ENCODE peak calls at places on chromosome 7, in eight cellular contexts. One of them, this sample, is unnamed.

GRCh38 chr7:47478926-47479791 is 102.8 kb downstream of the TNS3 start:
- DNase-seq in GM20000: no peak
- DNase-seq in stimulated activated CD4-positive, alpha-beta T cell treated with anti-CD3 and anti-CD28 coated beads, Interleukin-4, amount 100 ng/mL, for 1 hour: no peak
- DNase-seq in IMR-90: no peak
- DNase-seq in psoas muscle: no peak
- DNase-seq in CD8-positive, alpha-beta T cell: no peak
- DNase-seq in KBM-7: no peak
- DNase-seq in stimulated activated CD8-positive, alpha-beta memory T cell treated with anti-CD3 and anti-CD28 coated beads, Interleukin-12 subunit alpha, Interleukin-12 subunit beta, amount 100 ng/mL, for 4 hours: no peak
- DNase-seq in this sample: no peak

GRCh38 chr7:24384362-24385030 is 100.5 kb downstream of the NPY start:
- DNase-seq in GM20000: no peak
- DNase-seq in stimulated activated CD4-positive, alpha-beta T cell treated with anti-CD3 and anti-CD28 coated beads, Interleukin-4, amount 100 ng/mL, for 1 hour: no peak
- DNase-seq in IMR-90: no peak
- DNase-seq in psoas muscle: no peak
- DNase-seq in CD8-positive, alpha-beta T cell: no peak
- DNase-seq in KBM-7: no peak
- DNase-seq in stimulated activated CD8-positive, alpha-beta memory T cell treated with anti-CD3 and anti-CD28 coated beads, Interleukin-12 subunit alpha, Interleukin-12 subunit beta, amount 100 ng/mL, for 4 hours: no peak
- DNase-seq in this sample: no peak

GRCh38 chr7:98869001-98869373 is 827 bp downstream of the TMEM130 start:
- DNase-seq in GM20000: no peak
- DNase-seq in stimulated activated CD4-positive, alpha-beta T cell treated with anti-CD3 and anti-CD28 coated beads, Interleukin-4, amount 100 ng/mL, for 1 hour: no peak
- DNase-seq in IMR-90: no peak
- DNase-seq in psoas muscle: peak; percentile 23
- DNase-seq in CD8-positive, alpha-beta T cell: no peak
- DNase-seq in KBM-7: no peak
- DNase-seq in stimulated activated CD8-positive, alpha-beta memory T cell treated with anti-CD3 and anti-CD28 coated beads, Interleukin-12 subunit alpha, Interleukin-12 subunit beta, amount 100 ng/mL, for 4 hours: no peak
- DNase-seq in this sample: no peak

GRCh38 chr7:101216001-101216859 is 1.2 kb downstream of the PLOD3 start:
- DNase-seq in GM20000: no peak
- DNase-seq in stimulated activated CD4-positive, alpha-beta T cell treated with anti-CD3 and anti-CD28 coated beads, Interleukin-4, amount 100 ng/mL, for 1 hour: no peak
- DNase-seq in IMR-90: peak; percentile 14
- DNase-seq in psoas muscle: no peak
- DNase-seq in CD8-positive, alpha-beta T cell: no peak
- DNase-seq in KBM-7: no peak
- DNase-seq in stimulated activated CD8-positive, alpha-beta memory T cell treated with anti-CD3 and anti-CD28 coated beads, Interleukin-12 subunit alpha, Interleukin-12 subunit beta, amount 100 ng/mL, for 4 hours: no peak
- DNase-seq in this sample: no peak

GRCh38 chr7:106369349-106369748 is 84.6 kb upstream of the NAMPT start:
- DNase-seq in GM20000: no peak
- DNase-seq in stimulated activated CD4-positive, alpha-beta T cell treated with anti-CD3 and anti-CD28 coated beads, Interleukin-4, amount 100 ng/mL, for 1 hour: no peak
- DNase-seq in IMR-90: peak; percentile 72
- DNase-seq in psoas muscle: no peak
- DNase-seq in CD8-positive, alpha-beta T cell: no peak
- DNase-seq in KBM-7: no peak
- DNase-seq in stimulated activated CD8-positive, alpha-beta memory T cell treated with anti-CD3 and anti-CD28 coated beads, Interleukin-12 subunit alpha, Interleukin-12 subunit beta, amount 100 ng/mL, for 4 hours: no peak
- DNase-seq in this sample: no peak

GRCh38 chr7:15972767-15973362 is 286.4 kb upstream of the MEOX2 start:
- DNase-seq in GM20000: no peak
- DNase-seq in stimulated activated CD4-positive, alpha-beta T cell treated with anti-CD3 and anti-CD28 coated beads, Interleukin-4, amount 100 ng/mL, for 1 hour: no peak
- DNase-seq in IMR-90: peak; percentile 29
- DNase-seq in psoas muscle: no peak
- DNase-seq in CD8-positive, alpha-beta T cell: no peak
- DNase-seq in KBM-7: peak; percentile 38
- DNase-seq in stimulated activated CD8-positive, alpha-beta memory T cell treated with anti-CD3 and anti-CD28 coated beads, Interleukin-12 subunit alpha, Interleukin-12 subunit beta, amount 100 ng/mL, for 4 hours: no peak
- DNase-seq in this sample: no peak

GRCh38 chr7:50704844-50705243 is 77.9 kb downstream of the GRB10 start:
- DNase-seq in GM20000: no peak
- DNase-seq in stimulated activated CD4-positive, alpha-beta T cell treated with anti-CD3 and anti-CD28 coated beads, Interleukin-4, amount 100 ng/mL, for 1 hour: no peak
- DNase-seq in IMR-90: no peak
- DNase-seq in psoas muscle: no peak
- DNase-seq in CD8-positive, alpha-beta T cell: no peak
- DNase-seq in KBM-7: no peak
- DNase-seq in stimulated activated CD8-positive, alpha-beta memory T cell treated with anti-CD3 and anti-CD28 coated beads, Interleukin-12 subunit alpha, Interleukin-12 subunit beta, amount 100 ng/mL, for 4 hours: no peak
- DNase-seq in this sample: no peak

GRCh38 chr7:51148216-51148615 is 168.4 kb downstream of the COBL start:
- DNase-seq in GM20000: no peak
- DNase-seq in stimulated activated CD4-positive, alpha-beta T cell treated with anti-CD3 and anti-CD28 coated beads, Interleukin-4, amount 100 ng/mL, for 1 hour: no peak
- DNase-seq in IMR-90: no peak
- DNase-seq in psoas muscle: no peak
- DNase-seq in CD8-positive, alpha-beta T cell: no peak
- DNase-seq in KBM-7: no peak
- DNase-seq in stimulated activated CD8-positive, alpha-beta memory T cell treated with anti-CD3 and anti-CD28 coated beads, Interleukin-12 subunit alpha, Interleukin-12 subunit beta, amount 100 ng/mL, for 4 hours: no peak
- DNase-seq in this sample: no peak

GRCh38 chr7:2120251-2120660 is 112.5 kb downstream of the MAD1L1 start:
- DNase-seq in GM20000: no peak
- DNase-seq in stimulated activated CD4-positive, alpha-beta T cell treated with anti-CD3 and anti-CD28 coated beads, Interleukin-4, amount 100 ng/mL, for 1 hour: peak; percentile 16
- DNase-seq in IMR-90: no peak
- DNase-seq in psoas muscle: no peak
- DNase-seq in CD8-positive, alpha-beta T cell: peak; percentile 66
- DNase-seq in KBM-7: no peak
- DNase-seq in stimulated activated CD8-positive, alpha-beta memory T cell treated with anti-CD3 and anti-CD28 coated beads, Interleukin-12 subunit alpha, Interleukin-12 subunit beta, amount 100 ng/mL, for 4 hours: peak; percentile 32
- DNase-seq in this sample: no peak

GRCh38 chr7:101911011-101911799 is 93.8 kb downstream of the CUX1 start:
- DNase-seq in GM20000: no peak
- DNase-seq in stimulated activated CD4-positive, alpha-beta T cell treated with anti-CD3 and anti-CD28 coated beads, Interleukin-4, amount 100 ng/mL, for 1 hour: no peak
- DNase-seq in IMR-90: peak; percentile 37
- DNase-seq in psoas muscle: peak; percentile 56
- DNase-seq in CD8-positive, alpha-beta T cell: no peak
- DNase-seq in KBM-7: no peak
- DNase-seq in stimulated activated CD8-positive, alpha-beta memory T cell treated with anti-CD3 and anti-CD28 coated beads, Interleukin-12 subunit alpha, Interleukin-12 subunit beta, amount 100 ng/mL, for 4 hours: no peak
- DNase-seq in this sample: no peak

GRCh38 chr7:123939784-123940183 is 14.7 kb downstream of the SPAM1 start:
- DNase-seq in GM20000: no peak
- DNase-seq in stimulated activated CD4-positive, alpha-beta T cell treated with anti-CD3 and anti-CD28 coated beads, Interleukin-4, amount 100 ng/mL, for 1 hour: no peak
- DNase-seq in IMR-90: no peak
- DNase-seq in psoas muscle: no peak
- DNase-seq in CD8-positive, alpha-beta T cell: no peak
- DNase-seq in KBM-7: no peak
- DNase-seq in stimulated activated CD8-positive, alpha-beta memory T cell treated with anti-CD3 and anti-CD28 coated beads, Interleukin-12 subunit alpha, Interleukin-12 subunit beta, amount 100 ng/mL, for 4 hours: no peak
- DNase-seq in this sample: no peak

GRCh38 chr7:67595421-67595820 is 598.8 kb downstream of the TYW1 start:
- DNase-seq in GM20000: no peak
- DNase-seq in stimulated activated CD4-positive, alpha-beta T cell treated with anti-CD3 and anti-CD28 coated beads, Interleukin-4, amount 100 ng/mL, for 1 hour: no peak
- DNase-seq in IMR-90: no peak
- DNase-seq in psoas muscle: no peak
- DNase-seq in CD8-positive, alpha-beta T cell: no peak
- DNase-seq in KBM-7: no peak
- DNase-seq in stimulated activated CD8-positive, alpha-beta memory T cell treated with anti-CD3 and anti-CD28 coated beads, Interleukin-12 subunit alpha, Interleukin-12 subunit beta, amount 100 ng/mL, for 4 hours: no peak
- DNase-seq in this sample: no peak